ENCODE peak calls at places on chromosomes 7 and 10, in six cellular contexts. One of them, this sample, is unnamed.

GRCh38 chr7:4449263-4449662 is 232.8 kb upstream of the FOXK1 start:
- DNase-seq in activated T-helper 1 cell treated with anti-CD3 and anti-CD28 coated beads, Interleukin-2, amount 50 U/mL, for 16 hours: no peak
- DNase-seq in non-pigmented ciliary epithelial cell: no peak
- DNase-seq in transverse colon: no peak
- DNase-seq in heart right ventricle: no peak
- DNase-seq in Calu3: no peak
- DNase-seq in this sample: no peak

GRCh38 chr7:119482209-119482608 is 790.8 kb upstream of the KCND2 start:
- DNase-seq in activated T-helper 1 cell treated with anti-CD3 and anti-CD28 coated beads, Interleukin-2, amount 50 U/mL, for 16 hours: no peak
- DNase-seq in non-pigmented ciliary epithelial cell: no peak
- DNase-seq in transverse colon: no peak
- DNase-seq in heart right ventricle: no peak
- DNase-seq in Calu3: peak; percentile 51
- DNase-seq in this sample: no peak

GRCh38 chr7:69060516-69060915 is 537.8 kb upstream of the AUTS2 start:
- DNase-seq in activated T-helper 1 cell treated with anti-CD3 and anti-CD28 coated beads, Interleukin-2, amount 50 U/mL, for 16 hours: no peak
- DNase-seq in non-pigmented ciliary epithelial cell: no peak
- DNase-seq in transverse colon: no peak
- DNase-seq in heart right ventricle: no peak
- DNase-seq in Calu3: no peak
- DNase-seq in this sample: no peak

GRCh38 chr7:19056305-19056704 is 61.1 kb downstream of the TWIST1 start:
- DNase-seq in activated T-helper 1 cell treated with anti-CD3 and anti-CD28 coated beads, Interleukin-2, amount 50 U/mL, for 16 hours: no peak
- DNase-seq in non-pigmented ciliary epithelial cell: no peak
- DNase-seq in transverse colon: no peak
- DNase-seq in heart right ventricle: no peak
- DNase-seq in Calu3: no peak
- DNase-seq in this sample: no peak

GRCh38 chr7:71770269-71770907 is 638.4 kb downstream of the GALNT17 start:
- DNase-seq in activated T-helper 1 cell treated with anti-CD3 and anti-CD28 coated beads, Interleukin-2, amount 50 U/mL, for 16 hours: no peak
- DNase-seq in non-pigmented ciliary epithelial cell: no peak
- DNase-seq in transverse colon: no peak
- DNase-seq in heart right ventricle: no peak
- DNase-seq in Calu3: no peak
- DNase-seq in this sample: no peak

GRCh38 chr10:62759599-62760175 is 44.8 kb upstream of the ADO start:
- DNase-seq in activated T-helper 1 cell treated with anti-CD3 and anti-CD28 coated beads, Interleukin-2, amount 50 U/mL, for 16 hours: no peak
- DNase-seq in non-pigmented ciliary epithelial cell: no peak
- DNase-seq in transverse colon: no peak
- DNase-seq in heart right ventricle: no peak
- DNase-seq in Calu3: no peak
- DNase-seq in this sample: peak; percentile 3

GRCh38 chr7:27202018-27202740 is 2.3 kb upstream of the HOXA13 start:
- DNase-seq in activated T-helper 1 cell treated with anti-CD3 and anti-CD28 coated beads, Interleukin-2, amount 50 U/mL, for 16 hours: no peak
- DNase-seq in non-pigmented ciliary epithelial cell: no peak
- DNase-seq in transverse colon: no peak
- DNase-seq in heart right ventricle: no peak
- DNase-seq in Calu3: no peak
- DNase-seq in this sample: no peak

GRCh38 chr7:144842377-144842851 is 6.6 kb upstream of the TPK1 start:
- DNase-seq in activated T-helper 1 cell treated with anti-CD3 and anti-CD28 coated beads, Interleukin-2, amount 50 U/mL, for 16 hours: no peak
- DNase-seq in non-pigmented ciliary epithelial cell: no peak
- DNase-seq in transverse colon: peak; percentile 81
- DNase-seq in heart right ventricle: peak; percentile 39
- DNase-seq in Calu3: peak; percentile 80
- DNase-seq in this sample: peak; percentile 70

GRCh38 chr10:16943301-16944080 is 126.3 kb upstream of the RSU1 start:
- DNase-seq in activated T-helper 1 cell treated with anti-CD3 and anti-CD28 coated beads, Interleukin-2, amount 50 U/mL, for 16 hours: no peak
- DNase-seq in non-pigmented ciliary epithelial cell: no peak
- DNase-seq in transverse colon: no peak
- DNase-seq in heart right ventricle: no peak
- DNase-seq in Calu3: no peak
- DNase-seq in this sample: peak; percentile 33

GRCh38 chr10:58477122-58477521 is 35.5 kb upstream of the BICC1 start:
- DNase-seq in activated T-helper 1 cell treated with anti-CD3 and anti-CD28 coated beads, Interleukin-2, amount 50 U/mL, for 16 hours: no peak
- DNase-seq in non-pigmented ciliary epithelial cell: no peak
- DNase-seq in transverse colon: no peak
- DNase-seq in heart right ventricle: peak; percentile 39
- DNase-seq in Calu3: no peak
- DNase-seq in this sample: no peak

GRCh38 chr7:129006636-129007414 is 48.1 kb downstream of the TNPO3 start:
- DNase-seq in activated T-helper 1 cell treated with anti-CD3 and anti-CD28 coated beads, Interleukin-2, amount 50 U/mL, for 16 hours: no peak
- DNase-seq in non-pigmented ciliary epithelial cell: peak; percentile 2
- DNase-seq in transverse colon: no peak
- DNase-seq in heart right ventricle: no peak
- DNase-seq in Calu3: no peak
- DNase-seq in this sample: no peak

GRCh38 chr7:151317936-151318335 is 23.7 kb upstream of the NUB1 start:
- DNase-seq in activated T-helper 1 cell treated with anti-CD3 and anti-CD28 coated beads, Interleukin-2, amount 50 U/mL, for 16 hours: no peak
- DNase-seq in non-pigmented ciliary epithelial cell: no peak
- DNase-seq in transverse colon: no peak
- DNase-seq in heart right ventricle: no peak
- DNase-seq in Calu3: no peak
- DNase-seq in this sample: no peak

GRCh38 chr7:2918406-2918805 is 74.3 kb upstream of the GNA12 start:
- DNase-seq in activated T-helper 1 cell treated with anti-CD3 and anti-CD28 coated beads, Interleukin-2, amount 50 U/mL, for 16 hours: no peak
- DNase-seq in non-pigmented ciliary epithelial cell: no peak
- DNase-seq in transverse colon: no peak
- DNase-seq in heart right ventricle: no peak
- DNase-seq in Calu3: no peak
- DNase-seq in this sample: no peak

GRCh38 chr10:118950190-118950658 is 79.3 kb upstream of the NANOS1 start:
- DNase-seq in activated T-helper 1 cell treated with anti-CD3 and anti-CD28 coated beads, Interleukin-2, amount 50 U/mL, for 16 hours: no peak
- DNase-seq in non-pigmented ciliary epithelial cell: no peak
- DNase-seq in transverse colon: no peak
- DNase-seq in heart right ventricle: no peak
- DNase-seq in Calu3: no peak
- DNase-seq in this sample: peak; percentile 53

GRCh38 chr7:116211913-116212596 is 1.7 kb downstream of the TES start:
- DNase-seq in activated T-helper 1 cell treated with anti-CD3 and anti-CD28 coated beads, Interleukin-2, amount 50 U/mL, for 16 hours: no peak
- DNase-seq in non-pigmented ciliary epithelial cell: no peak
- DNase-seq in transverse colon: no peak
- DNase-seq in heart right ventricle: no peak
- DNase-seq in Calu3: no peak
- DNase-seq in this sample: peak; percentile 46

GRCh38 chr10:52644678-52645434 is 127.7 kb downstream of the MBL2 start:
- DNase-seq in activated T-helper 1 cell treated with anti-CD3 and anti-CD28 coated beads, Interleukin-2, amount 50 U/mL, for 16 hours: no peak
- DNase-seq in non-pigmented ciliary epithelial cell: no peak
- DNase-seq in transverse colon: peak; percentile 22
- DNase-seq in heart right ventricle: peak; percentile 24
- DNase-seq in Calu3: peak; percentile 67
- DNase-seq in this sample: peak; percentile 79

GRCh38 chr10:114623661-114624294 is 34.3 kb downstream of the ABLIM1 start:
- DNase-seq in activated T-helper 1 cell treated with anti-CD3 and anti-CD28 coated beads, Interleukin-2, amount 50 U/mL, for 16 hours: no peak
- DNase-seq in non-pigmented ciliary epithelial cell: no peak
- DNase-seq in transverse colon: no peak
- DNase-seq in heart right ventricle: no peak
- DNase-seq in Calu3: peak; percentile 39
- DNase-seq in this sample: peak; percentile 90

GRCh38 chr7:109964780-109965179 is 1126.1 kb upstream of the LRRN3 start:
- DNase-seq in activated T-helper 1 cell treated with anti-CD3 and anti-CD28 coated beads, Interleukin-2, amount 50 U/mL, for 16 hours: no peak
- DNase-seq in non-pigmented ciliary epithelial cell: no peak
- DNase-seq in transverse colon: no peak
- DNase-seq in heart right ventricle: no peak
- DNase-seq in Calu3: no peak
- DNase-seq in this sample: no peak

GRCh38 chr10:70578371-70578947 is 24.1 kb downstream of the PRF1 start:
- DNase-seq in activated T-helper 1 cell treated with anti-CD3 and anti-CD28 coated beads, Interleukin-2, amount 50 U/mL, for 16 hours: no peak
- DNase-seq in non-pigmented ciliary epithelial cell: peak; percentile 90
- DNase-seq in transverse colon: peak; percentile 53
- DNase-seq in heart right ventricle: no peak
- DNase-seq in Calu3: peak; percentile 86
- DNase-seq in this sample: no peak

GRCh38 chr7:130492519-130493274 is 812 bp downstream of the MEST start:
- DNase-seq in activated T-helper 1 cell treated with anti-CD3 and anti-CD28 coated beads, Interleukin-2, amount 50 U/mL, for 16 hours: no peak
- DNase-seq in non-pigmented ciliary epithelial cell: no peak
- DNase-seq in transverse colon: no peak
- DNase-seq in heart right ventricle: no peak
- DNase-seq in Calu3: no peak
- DNase-seq in this sample: peak; percentile 19

GRCh38 chr7:15558747-15559146 is 3.1 kb downstream of the AGMO start:
- DNase-seq in activated T-helper 1 cell treated with anti-CD3 and anti-CD28 coated beads, Interleukin-2, amount 50 U/mL, for 16 hours: no peak
- DNase-seq in non-pigmented ciliary epithelial cell: peak; percentile 46
- DNase-seq in transverse colon: no peak
- DNase-seq in heart right ventricle: no peak
- DNase-seq in Calu3: no peak
- DNase-seq in this sample: no peak

GRCh38 chr10:4384254-4384653 is 441.8 kb upstream of the AKR1E2 start:
- DNase-seq in activated T-helper 1 cell treated with anti-CD3 and anti-CD28 coated beads, Interleukin-2, amount 50 U/mL, for 16 hours: no peak
- DNase-seq in non-pigmented ciliary epithelial cell: no peak
- DNase-seq in transverse colon: no peak
- DNase-seq in heart right ventricle: no peak
- DNase-seq in Calu3: no peak
- DNase-seq in this sample: peak; percentile 89

GRCh38 chr10:63744060-63744941 is 223.1 kb downstream of the REEP3 start:
- DNase-seq in activated T-helper 1 cell treated with anti-CD3 and anti-CD28 coated beads, Interleukin-2, amount 50 U/mL, for 16 hours: no peak
- DNase-seq in non-pigmented ciliary epithelial cell: no peak
- DNase-seq in transverse colon: no peak
- DNase-seq in heart right ventricle: no peak
- DNase-seq in Calu3: no peak
- DNase-seq in this sample: no peak

GRCh38 chr7:45975847-45976484 is 54.9 kb upstream of the IGFBP3 start:
- DNase-seq in activated T-helper 1 cell treated with anti-CD3 and anti-CD28 coated beads, Interleukin-2, amount 50 U/mL, for 16 hours: no peak
- DNase-seq in non-pigmented ciliary epithelial cell: no peak
- DNase-seq in transverse colon: no peak
- DNase-seq in heart right ventricle: no peak
- DNase-seq in Calu3: no peak
- DNase-seq in this sample: no peak

GRCh38 chr10:5565671-5566581 is 41.2 kb downstream of the CALML3 start:
- DNase-seq in activated T-helper 1 cell treated with anti-CD3 and anti-CD28 coated beads, Interleukin-2, amount 50 U/mL, for 16 hours: no peak
- DNase-seq in non-pigmented ciliary epithelial cell: no peak
- DNase-seq in transverse colon: peak; percentile 5
- DNase-seq in heart right ventricle: no peak
- DNase-seq in Calu3: no peak
- DNase-seq in this sample: no peak

GRCh38 chr10:36336315-36336714 is 694.2 kb upstream of the FZD8 start:
- DNase-seq in activated T-helper 1 cell treated with anti-CD3 and anti-CD28 coated beads, Interleukin-2, amount 50 U/mL, for 16 hours: no peak
- DNase-seq in non-pigmented ciliary epithelial cell: peak; percentile 34
- DNase-seq in transverse colon: no peak
- DNase-seq in heart right ventricle: no peak
- DNase-seq in Calu3: no peak
- DNase-seq in this sample: no peak

GRCh38 chr7:155685070-155685790 is 40.8 kb downstream of the RBM33 start:
- DNase-seq in activated T-helper 1 cell treated with anti-CD3 and anti-CD28 coated beads, Interleukin-2, amount 50 U/mL, for 16 hours: no peak
- DNase-seq in non-pigmented ciliary epithelial cell: no peak
- DNase-seq in transverse colon: no peak
- DNase-seq in heart right ventricle: no peak
- DNase-seq in Calu3: no peak
- DNase-seq in this sample: no peak

GRCh38 chr10:79044036-79044664 is 24.6 kb upstream of the ZMIZ1 start:
- DNase-seq in activated T-helper 1 cell treated with anti-CD3 and anti-CD28 coated beads, Interleukin-2, amount 50 U/mL, for 16 hours: no peak
- DNase-seq in non-pigmented ciliary epithelial cell: no peak
- DNase-seq in transverse colon: no peak
- DNase-seq in heart right ventricle: no peak
- DNase-seq in Calu3: no peak
- DNase-seq in this sample: no peak

GRCh38 chr7:132546366-132547145 is 29.7 kb downstream of the PLXNA4 start:
- DNase-seq in activated T-helper 1 cell treated with anti-CD3 and anti-CD28 coated beads, Interleukin-2, amount 50 U/mL, for 16 hours: no peak
- DNase-seq in non-pigmented ciliary epithelial cell: no peak
- DNase-seq in transverse colon: no peak
- DNase-seq in heart right ventricle: no peak
- DNase-seq in Calu3: no peak
- DNase-seq in this sample: no peak

GRCh38 chr10:93221521-93221920 is 147.8 kb downstream of the CYP26A1 start:
- DNase-seq in activated T-helper 1 cell treated with anti-CD3 and anti-CD28 coated beads, Interleukin-2, amount 50 U/mL, for 16 hours: no peak
- DNase-seq in non-pigmented ciliary epithelial cell: no peak
- DNase-seq in transverse colon: no peak
- DNase-seq in heart right ventricle: no peak
- DNase-seq in Calu3: no peak
- DNase-seq in this sample: no peak

GRCh38 chr7:129462445-129462844 is 28.2 kb downstream of the STRIP2 start:
- DNase-seq in activated T-helper 1 cell treated with anti-CD3 and anti-CD28 coated beads, Interleukin-2, amount 50 U/mL, for 16 hours: no peak
- DNase-seq in non-pigmented ciliary epithelial cell: no peak
- DNase-seq in transverse colon: no peak
- DNase-seq in heart right ventricle: no peak
- DNase-seq in Calu3: no peak
- DNase-seq in this sample: no peak

GRCh38 chr10:121804460-121804859 is 123.4 kb downstream of the ATE1 start:
- DNase-seq in activated T-helper 1 cell treated with anti-CD3 and anti-CD28 coated beads, Interleukin-2, amount 50 U/mL, for 16 hours: no peak
- DNase-seq in non-pigmented ciliary epithelial cell: peak; percentile 51
- DNase-seq in transverse colon: no peak
- DNase-seq in heart right ventricle: no peak
- DNase-seq in Calu3: no peak
- DNase-seq in this sample: no peak

GRCh38 chr7:101941481-101942383 is 124.3 kb downstream of the CUX1 start:
- DNase-seq in activated T-helper 1 cell treated with anti-CD3 and anti-CD28 coated beads, Interleukin-2, amount 50 U/mL, for 16 hours: no peak
- DNase-seq in non-pigmented ciliary epithelial cell: peak; percentile 42
- DNase-seq in transverse colon: peak; percentile 65
- DNase-seq in heart right ventricle: peak; percentile 33
- DNase-seq in Calu3: peak; percentile 36
- DNase-seq in this sample: peak; percentile 64

This sample was measured in endothelial cell of umbilical vein.